ENCODE peak calls at places on chromosomes 12 and 14, in nine cellular contexts. One of them, this sample, is unnamed.

GRCh38 chr14:79318371-79318770 is 892.9 kb downstream of the DIO2 start:
- DNase-seq in gastrocnemius medialis: no peak
- DNase-seq in CD8-positive, alpha-beta memory T cell: no peak
- DNase-seq in HepG2: no peak
- DNase-seq in PC-3: no peak
- DNase-seq in GM23248: no peak
- DNase-seq in K562: no peak
- DNase-seq in HCT116: no peak
- DNase-seq in CD8-positive, alpha-beta T cell: no peak
- DNase-seq in this sample: no peak

GRCh38 chr14:64919618-64920017 is 5.4 kb downstream of the CHURC1 start:
- DNase-seq in HCT116: no peak
- DNase-seq in CD8-positive, alpha-beta memory T cell: no peak
- DNase-seq in HepG2: peak
- DNase-seq in GM23248: peak
- DNase-seq in PC-3: no peak
- DNase-seq in gastrocnemius medialis: no peak
- DNase-seq in K562: no peak
- DNase-seq in CD8-positive, alpha-beta T cell: no peak
- DNase-seq in this sample: no peak

GRCh38 chr12:15701721-15702156 is 87.4 kb downstream of the EPS8 start:
- DNase-seq in HCT116: no peak
- DNase-seq in CD8-positive, alpha-beta memory T cell: no peak
- DNase-seq in PC-3: peak
- DNase-seq in K562: no peak
- DNase-seq in HepG2: no peak
- DNase-seq in CD8-positive, alpha-beta T cell: no peak
- DNase-seq in GM23248: peak
- DNase-seq in gastrocnemius medialis: no peak
- DNase-seq in this sample: no peak

GRCh38 chr14:86296173-86296572 is 766.2 kb downstream of the FLRT2 start:
- DNase-seq in gastrocnemius medialis: no peak
- DNase-seq in K562: no peak
- DNase-seq in HCT116: no peak
- DNase-seq in GM23248: no peak
- DNase-seq in HepG2: no peak
- DNase-seq in PC-3: peak
- DNase-seq in CD8-positive, alpha-beta T cell: no peak
- DNase-seq in CD8-positive, alpha-beta memory T cell: no peak
- DNase-seq in this sample: no peak

GRCh38 chr12:42981379-42981778 is 391.8 kb upstream of the PRICKLE1 start:
- DNase-seq in HepG2: no peak
- DNase-seq in HCT116: no peak
- DNase-seq in gastrocnemius medialis: no peak
- DNase-seq in GM23248: peak
- DNase-seq in PC-3: peak
- DNase-seq in CD8-positive, alpha-beta memory T cell: no peak
- DNase-seq in CD8-positive, alpha-beta T cell: no peak
- DNase-seq in K562: no peak
- DNase-seq in this sample: no peak

GRCh38 chr12:105911966-105912365 is 226.8 kb downstream of the NUAK1 start:
- DNase-seq in PC-3: peak
- DNase-seq in HCT116: no peak
- DNase-seq in CD8-positive, alpha-beta T cell: no peak
- DNase-seq in HepG2: no peak
- DNase-seq in K562: no peak
- DNase-seq in CD8-positive, alpha-beta memory T cell: no peak
- DNase-seq in GM23248: peak
- DNase-seq in gastrocnemius medialis: no peak
- DNase-seq in this sample: no peak

GRCh38 chr12:88816201-88816600 is 235.9 kb upstream of the KITLG start:
- DNase-seq in HCT116: no peak
- DNase-seq in CD8-positive, alpha-beta T cell: no peak
- DNase-seq in GM23248: no peak
- DNase-seq in CD8-positive, alpha-beta memory T cell: no peak
- DNase-seq in gastrocnemius medialis: no peak
- DNase-seq in PC-3: peak
- DNase-seq in K562: no peak
- DNase-seq in HepG2: no peak
- DNase-seq in this sample: no peak

GRCh38 chr14:68231832-68232642 is 412.5 kb downstream of the RAD51B start:
- DNase-seq in HepG2: no peak
- DNase-seq in PC-3: peak
- DNase-seq in K562: no peak
- DNase-seq in GM23248: peak
- DNase-seq in CD8-positive, alpha-beta T cell: no peak
- DNase-seq in gastrocnemius medialis: no peak
- DNase-seq in CD8-positive, alpha-beta memory T cell: no peak
- DNase-seq in HCT116: no peak
- DNase-seq in this sample: no peak

DNA sequence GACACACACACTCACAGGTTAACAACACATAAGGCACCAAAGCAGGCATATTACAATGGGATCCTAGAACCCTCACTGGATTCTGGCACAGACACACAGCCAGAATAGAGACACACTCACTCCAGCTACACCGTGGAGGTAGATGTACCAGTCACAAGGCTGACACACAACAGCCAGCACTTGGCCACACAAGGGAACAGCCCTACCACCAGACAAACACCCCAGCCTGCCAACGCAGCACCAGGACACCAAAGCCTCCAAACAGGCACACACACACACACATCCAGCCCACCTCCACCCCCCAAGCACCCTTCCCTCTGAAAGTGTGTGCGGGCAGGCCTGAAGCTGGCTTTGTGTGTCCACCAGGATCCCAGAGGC is 10.9 kb upstream of the ITGB7 start:
- DNase-seq in PC-3: no peak
- DNase-seq in GM23248: peak
- DNase-seq in K562: no peak
- DNase-seq in gastrocnemius medialis: no peak
- DNase-seq in CD8-positive, alpha-beta memory T cell: no peak
- DNase-seq in HCT116: no peak
- DNase-seq in HepG2: no peak
- DNase-seq in CD8-positive, alpha-beta T cell: no peak
- DNase-seq in this sample: no peak
- H3K4me3 ChIP-seq in PC-3: peak
- H3K4me3 ChIP-seq in GM23248: peak
- H3K4me3 ChIP-seq in K562: no peak
- H3K4me3 ChIP-seq in gastrocnemius medialis: peak
- H3K4me3 ChIP-seq in CD8-positive, alpha-beta memory T cell: peak
- H3K4me3 ChIP-seq in HCT116: peak
- H3K4me3 ChIP-seq in HepG2: no peak
- H3K4me3 ChIP-seq in CD8-positive, alpha-beta T cell: peak
- H3K4me3 ChIP-seq in this sample: peak

DNA sequence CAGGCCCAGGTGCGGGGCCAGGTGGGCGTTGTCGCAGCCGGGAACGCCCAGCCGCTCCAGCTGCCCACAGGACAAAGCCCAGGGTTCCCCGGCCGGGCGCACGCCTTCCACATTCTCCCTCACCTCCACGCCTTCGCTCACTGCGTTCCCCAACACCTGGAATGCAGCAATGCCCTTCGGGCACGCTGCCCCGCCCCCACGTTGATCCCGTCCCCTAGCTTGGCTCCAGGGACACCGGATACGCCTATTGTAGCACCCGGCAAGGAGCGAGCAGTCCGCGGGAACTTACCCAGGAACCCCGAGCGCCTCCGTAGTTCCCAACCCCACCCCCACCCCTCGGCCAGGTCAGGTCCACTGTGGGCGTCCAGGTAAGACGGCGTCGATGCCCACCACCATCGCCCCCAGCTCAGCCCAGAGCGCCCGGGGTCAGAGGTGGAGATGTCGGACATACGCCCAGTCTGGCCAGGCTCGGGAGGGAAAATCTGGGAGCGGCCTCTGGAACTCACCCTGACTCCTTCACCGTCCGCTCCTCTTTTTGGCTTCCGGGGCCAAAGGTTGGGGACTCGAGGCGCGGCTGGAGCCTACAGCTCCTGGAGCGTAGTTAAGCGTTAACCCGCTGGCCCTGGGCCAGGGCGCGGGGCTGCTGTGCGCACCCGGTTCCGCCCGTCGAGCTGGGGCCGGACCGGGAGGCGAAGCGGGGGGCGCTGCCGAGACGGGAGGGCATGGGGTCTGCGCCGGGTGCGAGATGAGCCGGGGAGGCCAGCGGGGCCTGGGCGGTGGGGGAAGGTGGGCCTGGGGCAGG is 600 bp upstream of the CEP170B start:
- DNase-seq in GM23248: peak
- DNase-seq in CD8-positive, alpha-beta T cell: no peak
- DNase-seq in CD8-positive, alpha-beta memory T cell: no peak
- DNase-seq in HepG2: peak
- DNase-seq in HCT116: peak
- DNase-seq in PC-3: peak
- DNase-seq in gastrocnemius medialis: no peak
- DNase-seq in K562: peak
- DNase-seq in this sample: no peak
- H3K27ac ChIP-seq in GM23248: no peak
- H3K27ac ChIP-seq in CD8-positive, alpha-beta T cell: no peak
- H3K27ac ChIP-seq in CD8-positive, alpha-beta memory T cell: no peak
- H3K27ac ChIP-seq in HepG2: peak
- H3K27ac ChIP-seq in HCT116: peak
- H3K27ac ChIP-seq in PC-3: peak
- H3K27ac ChIP-seq in gastrocnemius medialis: no peak
- H3K27ac ChIP-seq in K562: peak
- H3K27ac ChIP-seq in this sample: no peak

GRCh38 chr14:89564291-89564957 is 147.4 kb upstream of the FOXN3 start:
- DNase-seq in CD8-positive, alpha-beta T cell: no peak
- DNase-seq in K562: no peak
- DNase-seq in CD8-positive, alpha-beta memory T cell: no peak
- DNase-seq in GM23248: peak
- DNase-seq in HCT116: no peak
- DNase-seq in HepG2: no peak
- DNase-seq in PC-3: no peak
- DNase-seq in gastrocnemius medialis: no peak
- DNase-seq in this sample: no peak
- H3K4me3 ChIP-seq in CD8-positive, alpha-beta T cell: no peak
- H3K4me3 ChIP-seq in K562: no peak
- H3K4me3 ChIP-seq in CD8-positive, alpha-beta memory T cell: no peak
- H3K4me3 ChIP-seq in GM23248: peak
- H3K4me3 ChIP-seq in HCT116: no peak
- H3K4me3 ChIP-seq in HepG2: no peak
- H3K4me3 ChIP-seq in PC-3: no peak
- H3K4me3 ChIP-seq in gastrocnemius medialis: no peak
- H3K4me3 ChIP-seq in this sample: peak

GRCh38 chr14:65993996-65994395 is 492.2 kb upstream of the CCDC196 start:
- DNase-seq in gastrocnemius medialis: no peak
- DNase-seq in HCT116: no peak
- DNase-seq in PC-3: no peak
- DNase-seq in CD8-positive, alpha-beta memory T cell: no peak
- DNase-seq in GM23248: no peak
- DNase-seq in HepG2: no peak
- DNase-seq in CD8-positive, alpha-beta T cell: no peak
- DNase-seq in K562: no peak
- DNase-seq in this sample: no peak
- H3K27ac ChIP-seq in gastrocnemius medialis: no peak
- H3K27ac ChIP-seq in HCT116: no peak
- H3K27ac ChIP-seq in PC-3: no peak
- H3K27ac ChIP-seq in CD8-positive, alpha-beta memory T cell: no peak
- H3K27ac ChIP-seq in GM23248: no peak
- H3K27ac ChIP-seq in HepG2: no peak
- H3K27ac ChIP-seq in CD8-positive, alpha-beta T cell: no peak
- H3K27ac ChIP-seq in K562: no peak
- H3K27ac ChIP-seq in this sample: no peak

GRCh38 chr14:70644016-70644415 is 2.3 kb downstream of the TTC9 start:
- DNase-seq in PC-3: no peak
- DNase-seq in HepG2: no peak
- DNase-seq in CD8-positive, alpha-beta memory T cell: no peak
- DNase-seq in gastrocnemius medialis: no peak
- DNase-seq in CD8-positive, alpha-beta T cell: no peak
- DNase-seq in GM23248: no peak
- DNase-seq in K562: no peak
- DNase-seq in HCT116: no peak
- DNase-seq in this sample: no peak
- H3K4me3 ChIP-seq in PC-3: no peak
- H3K4me3 ChIP-seq in HepG2: no peak
- H3K4me3 ChIP-seq in CD8-positive, alpha-beta memory T cell: peak
- H3K4me3 ChIP-seq in gastrocnemius medialis: no peak
- H3K4me3 ChIP-seq in CD8-positive, alpha-beta T cell: peak
- H3K4me3 ChIP-seq in GM23248: no peak
- H3K4me3 ChIP-seq in K562: no peak
- H3K4me3 ChIP-seq in HCT116: no peak
- H3K4me3 ChIP-seq in this sample: no peak

GRCh38 chr12:12467222-12467621 is 95.4 kb downstream of the DUSP16 start:
- DNase-seq in K562: no peak
- DNase-seq in PC-3: no peak
- DNase-seq in CD8-positive, alpha-beta T cell: no peak
- DNase-seq in CD8-positive, alpha-beta memory T cell: peak
- DNase-seq in gastrocnemius medialis: no peak
- DNase-seq in HCT116: no peak
- DNase-seq in HepG2: no peak
- DNase-seq in GM23248: no peak
- DNase-seq in this sample: no peak

GRCh38 chr12:12466157-12466556 is 96.5 kb downstream of the DUSP16 start:
- DNase-seq in gastrocnemius medialis: no peak
- DNase-seq in K562: no peak
- DNase-seq in HepG2: no peak
- DNase-seq in HCT116: no peak
- DNase-seq in GM23248: no peak
- DNase-seq in CD8-positive, alpha-beta memory T cell: peak
- DNase-seq in CD8-positive, alpha-beta T cell: peak
- DNase-seq in PC-3: no peak
- DNase-seq in this sample: no peak

GRCh38 chr12:12467701-12468218 is 94.9 kb downstream of the DUSP16 start:
- DNase-seq in GM23248: no peak
- DNase-seq in gastrocnemius medialis: no peak
- DNase-seq in K562: no peak
- DNase-seq in CD8-positive, alpha-beta memory T cell: no peak
- DNase-seq in HepG2: no peak
- DNase-seq in HCT116: no peak
- DNase-seq in CD8-positive, alpha-beta T cell: no peak
- DNase-seq in PC-3: no peak
- DNase-seq in this sample: no peak

GRCh38 chr12:12468575-12468974 is 94.1 kb downstream of the DUSP16 start:
- DNase-seq in K562: no peak
- DNase-seq in PC-3: no peak
- DNase-seq in HepG2: no peak
- DNase-seq in CD8-positive, alpha-beta T cell: no peak
- DNase-seq in gastrocnemius medialis: no peak
- DNase-seq in GM23248: no peak
- DNase-seq in HCT116: no peak
- DNase-seq in CD8-positive, alpha-beta memory T cell: no peak
- DNase-seq in this sample: no peak

DNA sequence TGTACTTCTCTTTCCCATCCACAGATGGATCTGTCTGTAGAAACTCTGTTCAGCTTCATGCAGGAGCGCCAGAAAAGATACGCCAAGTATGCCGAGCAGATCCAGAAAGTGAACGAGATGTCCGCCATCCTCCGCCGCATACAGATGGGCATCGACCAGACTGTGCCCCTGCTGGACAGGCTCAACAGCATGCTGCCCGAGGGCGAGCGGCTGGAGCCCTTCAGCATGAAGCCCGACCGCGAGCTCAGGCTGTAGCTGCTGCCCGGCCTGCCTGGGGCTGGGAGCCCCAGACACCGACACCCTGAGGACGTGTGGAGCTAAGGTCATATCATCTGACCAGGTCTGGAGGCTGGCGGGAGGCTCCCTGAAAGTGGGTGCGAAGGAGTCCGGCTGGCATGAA is 97.1 kb downstream of the DUSP16 start:
- DNase-seq in CD8-positive, alpha-beta memory T cell: peak
- DNase-seq in HCT116: no peak
- DNase-seq in HepG2: no peak
- DNase-seq in GM23248: no peak
- DNase-seq in PC-3: no peak
- DNase-seq in CD8-positive, alpha-beta T cell: no peak
- DNase-seq in gastrocnemius medialis: no peak
- DNase-seq in K562: no peak
- DNase-seq in this sample: no peak
- H3K27ac ChIP-seq in CD8-positive, alpha-beta memory T cell: peak
- H3K27ac ChIP-seq in HCT116: no peak
- H3K27ac ChIP-seq in HepG2: no peak
- H3K27ac ChIP-seq in GM23248: no peak
- H3K27ac ChIP-seq in PC-3: no peak
- H3K27ac ChIP-seq in CD8-positive, alpha-beta T cell: peak
- H3K27ac ChIP-seq in gastrocnemius medialis: no peak
- H3K27ac ChIP-seq in K562: no peak
- H3K27ac ChIP-seq in this sample: no peak

GRCh38 chr12:22282283-22282682 is 52.2 kb downstream of the ST8SIA1 start:
- DNase-seq in PC-3: peak
- DNase-seq in CD8-positive, alpha-beta T cell: no peak
- DNase-seq in CD8-positive, alpha-beta memory T cell: no peak
- DNase-seq in K562: no peak
- DNase-seq in HCT116: no peak
- DNase-seq in gastrocnemius medialis: no peak
- DNase-seq in GM23248: peak
- DNase-seq in HepG2: no peak
- DNase-seq in this sample: no peak
- H3K4me3 ChIP-seq in PC-3: peak
- H3K4me3 ChIP-seq in CD8-positive, alpha-beta T cell: no peak
- H3K4me3 ChIP-seq in CD8-positive, alpha-beta memory T cell: no peak
- H3K4me3 ChIP-seq in K562: no peak
- H3K4me3 ChIP-seq in HCT116: no peak
- H3K4me3 ChIP-seq in gastrocnemius medialis: no peak
- H3K4me3 ChIP-seq in GM23248: peak
- H3K4me3 ChIP-seq in HepG2: no peak
- H3K4me3 ChIP-seq in this sample: peak

This sample was measured in thoracic aorta.